ENCODE peak calls at places on chromosomes 11 and 22, in six cellular contexts. One of them, this sample, is unnamed.
A peak's percentile ranks its signal among the peaks of the same experiment; 100 is the strongest.

GRCh38 chr11:14290422-14290821 is 68.6 kb downstream of the RRAS2 start:
- DNase-seq in left ventricle myocardium inferior: no peak
- DNase-seq in mucosa of descending colon: no peak
- DNase-seq in heart right ventricle: no peak
- DNase-seq in chondrocyte: no peak
- DNase-seq in NB4: no peak
- DNase-seq in this sample: no peak

GRCh38 chr11:86578727-86579405 is 93.5 kb downstream of the ME3 start:
- DNase-seq in left ventricle myocardium inferior: no peak
- DNase-seq in mucosa of descending colon: no peak
- DNase-seq in heart right ventricle: no peak
- DNase-seq in chondrocyte: no peak
- DNase-seq in NB4: no peak
- DNase-seq in this sample: no peak

GRCh38 chr22:39453765-39454378 is 2.9 kb upstream of the MGAT3 start:
- DNase-seq in left ventricle myocardium inferior: no peak
- DNase-seq in mucosa of descending colon: no peak
- DNase-seq in heart right ventricle: no peak
- DNase-seq in chondrocyte: no peak
- DNase-seq in NB4: peak; percentile 43
- DNase-seq in this sample: no peak

GRCh38 chr11:69193151-69193550 is 37.4 kb downstream of the SMIM38 start:
- DNase-seq in left ventricle myocardium inferior: no peak
- DNase-seq in mucosa of descending colon: no peak
- DNase-seq in heart right ventricle: no peak
- DNase-seq in chondrocyte: no peak
- DNase-seq in NB4: no peak
- DNase-seq in this sample: no peak

GRCh38 chr22:26737262-26737661 is 79.9 kb downstream of the MIAT start:
- DNase-seq in left ventricle myocardium inferior: no peak
- DNase-seq in mucosa of descending colon: no peak
- DNase-seq in heart right ventricle: no peak
- DNase-seq in chondrocyte: no peak
- DNase-seq in NB4: no peak
- DNase-seq in this sample: no peak

GRCh38 chr11:19919050-19919561 is 206.5 kb downstream of the NAV2 start:
- DNase-seq in left ventricle myocardium inferior: peak; percentile 41
- DNase-seq in mucosa of descending colon: no peak
- DNase-seq in heart right ventricle: peak; percentile 53
- DNase-seq in chondrocyte: no peak
- DNase-seq in NB4: no peak
- DNase-seq in this sample: no peak

GRCh38 chr11:45031912-45032519 is 81.3 kb upstream of the TP53I11 start:
- DNase-seq in left ventricle myocardium inferior: no peak
- DNase-seq in mucosa of descending colon: no peak
- DNase-seq in heart right ventricle: no peak
- DNase-seq in chondrocyte: no peak
- DNase-seq in NB4: peak; percentile 67
- DNase-seq in this sample: peak; percentile 63

GRCh38 chr11:101770648-101771047 is 144.2 kb upstream of the CEP126 start:
- DNase-seq in left ventricle myocardium inferior: no peak
- DNase-seq in mucosa of descending colon: no peak
- DNase-seq in heart right ventricle: no peak
- DNase-seq in chondrocyte: no peak
- DNase-seq in NB4: no peak
- DNase-seq in this sample: no peak

GRCh38 chr11:76510060-76511047 is 65.5 kb downstream of the EMSY start:
- DNase-seq in left ventricle myocardium inferior: no peak
- DNase-seq in mucosa of descending colon: no peak
- DNase-seq in heart right ventricle: no peak
- DNase-seq in chondrocyte: no peak
- DNase-seq in NB4: no peak
- DNase-seq in this sample: no peak

GRCh38 chr11:82867495-82868082 is 32.6 kb downstream of the PRCP start:
- DNase-seq in left ventricle myocardium inferior: peak; percentile 24
- DNase-seq in mucosa of descending colon: peak; percentile 98
- DNase-seq in heart right ventricle: no peak
- DNase-seq in chondrocyte: no peak
- DNase-seq in NB4: peak; percentile 88
- DNase-seq in this sample: peak; percentile 65

GRCh38 chr11:133928628-133929059 is 28.1 kb downstream of the IGSF9B start:
- DNase-seq in left ventricle myocardium inferior: no peak
- DNase-seq in mucosa of descending colon: peak; percentile 27
- DNase-seq in heart right ventricle: no peak
- DNase-seq in chondrocyte: no peak
- DNase-seq in NB4: peak; percentile 88
- DNase-seq in this sample: no peak

GRCh38 chr22:42613869-42614268 is 814 bp downstream of the POLDIP3 start:
- DNase-seq in left ventricle myocardium inferior: no peak
- DNase-seq in mucosa of descending colon: no peak
- DNase-seq in heart right ventricle: no peak
- DNase-seq in chondrocyte: no peak
- DNase-seq in NB4: peak; percentile 56
- DNase-seq in this sample: peak; percentile 63

GRCh38 chr11:13784848-13785247 is 116.4 kb downstream of the FAR1 start:
- DNase-seq in left ventricle myocardium inferior: no peak
- DNase-seq in mucosa of descending colon: no peak
- DNase-seq in heart right ventricle: no peak
- DNase-seq in chondrocyte: no peak
- DNase-seq in NB4: no peak
- DNase-seq in this sample: no peak

GRCh38 chr11:68200639-68201038 is 12.5 kb downstream of the KMT5B start:
- DNase-seq in left ventricle myocardium inferior: no peak
- DNase-seq in mucosa of descending colon: no peak
- DNase-seq in heart right ventricle: no peak
- DNase-seq in chondrocyte: no peak
- DNase-seq in NB4: no peak
- DNase-seq in this sample: no peak

GRCh38 chr22:40199223-40199622 is 21.5 kb downstream of the TNRC6B start:
- DNase-seq in left ventricle myocardium inferior: no peak
- DNase-seq in mucosa of descending colon: no peak
- DNase-seq in heart right ventricle: no peak
- DNase-seq in chondrocyte: no peak
- DNase-seq in NB4: no peak
- DNase-seq in this sample: no peak

GRCh38 chr22:27820896-27821866 is 19.6 kb upstream of the MN1 start:
- DNase-seq in left ventricle myocardium inferior: no peak
- DNase-seq in mucosa of descending colon: no peak
- DNase-seq in heart right ventricle: no peak
- DNase-seq in chondrocyte: no peak
- DNase-seq in NB4: no peak
- DNase-seq in this sample: no peak

GRCh38 chr22:46295277-46295971 is 1.2 kb upstream of the GTSE1 start:
- DNase-seq in left ventricle myocardium inferior: no peak
- DNase-seq in mucosa of descending colon: no peak
- DNase-seq in heart right ventricle: no peak
- DNase-seq in chondrocyte: no peak
- DNase-seq in NB4: no peak
- DNase-seq in this sample: peak; percentile 31

GRCh38 chr22:23137468-23137867 is 4.3 kb downstream of the RSPH14 start:
- DNase-seq in left ventricle myocardium inferior: no peak
- DNase-seq in mucosa of descending colon: no peak
- DNase-seq in heart right ventricle: no peak
- DNase-seq in chondrocyte: no peak
- DNase-seq in NB4: no peak
- DNase-seq in this sample: no peak

GRCh38 chr11:93216511-93217121 is 18.8 kb upstream of the SLC36A4 start:
- DNase-seq in left ventricle myocardium inferior: no peak
- DNase-seq in mucosa of descending colon: peak; percentile 41
- DNase-seq in heart right ventricle: no peak
- DNase-seq in chondrocyte: no peak
- DNase-seq in NB4: no peak
- DNase-seq in this sample: no peak

GRCh38 chr11:67312187-67313021 is 9.1 kb downstream of the SSH3 start:
- DNase-seq in left ventricle myocardium inferior: no peak
- DNase-seq in mucosa of descending colon: peak; percentile 85
- DNase-seq in heart right ventricle: no peak
- DNase-seq in chondrocyte: peak; percentile 64
- DNase-seq in NB4: peak; percentile 82
- DNase-seq in this sample: no peak

GRCh38 chr11:107856981-107857517 is 1.5 kb downstream of the SLC35F2 start:
- DNase-seq in left ventricle myocardium inferior: no peak
- DNase-seq in mucosa of descending colon: peak; percentile 69
- DNase-seq in heart right ventricle: no peak
- DNase-seq in chondrocyte: no peak
- DNase-seq in NB4: peak; percentile 42
- DNase-seq in this sample: no peak

GRCh38 chr22:46798366-46799057 is 36.1 kb downstream of the TBC1D22A start:
- DNase-seq in left ventricle myocardium inferior: peak; percentile 70
- DNase-seq in mucosa of descending colon: peak; percentile 92
- DNase-seq in heart right ventricle: peak; percentile 77
- DNase-seq in chondrocyte: no peak
- DNase-seq in NB4: peak; percentile 83
- DNase-seq in this sample: peak; percentile 83

DNA sequence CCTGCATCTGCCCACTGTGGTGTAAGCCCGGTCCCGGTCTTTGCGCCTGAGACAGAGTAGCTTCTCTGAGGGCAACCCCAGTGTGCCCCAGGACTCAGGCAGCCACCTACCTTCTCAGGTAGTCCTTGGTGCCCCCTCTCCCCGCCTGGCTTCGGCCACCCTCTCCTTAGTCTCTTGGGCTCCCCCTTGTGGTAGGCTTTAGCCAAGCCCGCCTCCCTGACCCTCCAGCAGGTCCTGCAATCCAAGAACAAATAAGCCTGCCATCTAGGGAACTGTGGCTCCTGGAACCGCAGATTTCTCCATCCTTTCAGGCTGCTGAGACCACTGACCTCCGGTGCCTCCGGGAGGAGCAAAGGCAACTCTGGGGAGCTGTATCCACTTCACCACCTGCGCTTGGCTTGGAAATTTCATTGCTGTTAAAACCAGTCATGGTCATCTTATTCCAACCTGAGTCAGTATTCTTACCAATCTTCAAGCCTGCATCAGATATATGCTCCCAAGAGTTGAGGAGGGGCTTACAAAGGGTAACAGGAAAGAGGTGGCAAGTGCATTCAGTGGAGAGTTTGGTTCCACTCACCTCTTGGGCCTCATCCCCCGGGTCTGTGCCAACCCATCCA is 52.8 kb upstream of the TENM4 start:
- DNase-seq in left ventricle myocardium inferior: peak; percentile 59
- DNase-seq in mucosa of descending colon: peak; percentile 83
- DNase-seq in heart right ventricle: peak; percentile 64
- DNase-seq in chondrocyte: no peak
- DNase-seq in NB4: peak; percentile 64
- DNase-seq in this sample: peak; percentile 85
- TF ChIP-seq CTCF in left ventricle myocardium inferior: peak; percentile 89
- TF ChIP-seq CTCF in mucosa of descending colon: peak; percentile 73
- TF ChIP-seq CTCF in heart right ventricle: peak; percentile 73
- TF ChIP-seq CTCF in chondrocyte: peak; percentile 91
- TF ChIP-seq CTCF in NB4: peak; percentile 95
- TF ChIP-seq CTCF in this sample: peak; percentile 94

DNA sequence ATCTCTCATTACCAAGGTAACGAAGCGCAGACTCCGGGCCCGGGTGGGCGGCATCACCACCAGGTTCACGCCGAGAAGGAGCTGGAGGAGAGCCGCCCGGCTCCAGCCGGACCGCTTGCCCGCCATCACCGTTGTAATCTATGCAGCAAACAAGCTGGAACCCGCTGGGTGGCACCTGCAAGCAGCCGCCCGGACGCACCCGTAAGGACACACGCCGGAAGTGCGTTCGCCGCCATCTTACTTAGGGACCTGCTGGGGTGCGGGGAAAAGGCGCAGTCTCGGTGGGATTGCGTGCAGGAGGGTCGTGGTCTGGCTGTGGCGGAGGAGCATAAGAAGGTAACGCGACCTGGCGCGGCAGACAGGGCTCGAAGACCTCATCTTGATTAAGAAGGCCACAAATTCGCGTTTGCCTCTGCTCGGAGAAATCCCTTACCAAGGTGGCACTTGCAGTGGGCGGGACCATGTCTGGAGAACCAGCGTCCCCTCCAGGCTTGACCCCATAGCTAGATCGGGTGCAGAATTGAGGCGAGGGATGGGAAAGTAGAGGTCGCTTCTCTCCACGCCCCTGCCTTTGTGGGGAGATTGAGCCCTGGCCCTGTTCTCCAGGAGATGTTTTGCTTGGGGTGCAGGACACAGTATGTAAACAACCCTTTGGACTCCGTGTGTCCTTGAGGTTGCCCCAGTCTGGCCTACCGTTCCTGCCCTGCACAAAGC is at the start of gene ACP2:
- DNase-seq in left ventricle myocardium inferior: peak; percentile 87
- DNase-seq in mucosa of descending colon: peak; percentile 90
- DNase-seq in heart right ventricle: peak; percentile 87
- DNase-seq in chondrocyte: no peak
- DNase-seq in NB4: peak; percentile 92
- DNase-seq in this sample: peak; percentile 83
- TF ChIP-seq CTCF in left ventricle myocardium inferior: peak; percentile 36
- TF ChIP-seq CTCF in mucosa of descending colon: no peak
- TF ChIP-seq CTCF in heart right ventricle: no peak
- TF ChIP-seq CTCF in chondrocyte: peak; percentile 61
- TF ChIP-seq CTCF in NB4: peak; percentile 24
- TF ChIP-seq CTCF in this sample: peak; percentile 38

DNA sequence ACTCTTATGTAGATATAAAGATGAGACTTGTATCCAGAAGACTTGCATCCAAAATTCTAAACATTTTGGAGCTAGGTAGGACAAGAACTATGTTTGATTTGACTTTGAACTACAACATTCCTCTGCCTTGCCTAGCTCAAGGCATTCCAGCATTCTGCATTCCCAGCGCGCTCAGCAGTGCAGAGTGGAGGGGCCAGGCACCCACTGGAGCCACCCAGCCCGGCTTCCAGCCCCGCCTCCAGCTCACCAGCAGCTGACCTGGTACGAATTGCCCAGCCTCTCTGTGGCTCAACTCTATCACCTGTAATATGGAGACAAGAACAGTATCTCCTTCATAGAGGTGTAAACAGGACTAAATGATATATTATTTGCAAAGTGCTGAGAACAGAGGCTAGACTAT is 28.8 kb downstream of the PRDM10 start:
- DNase-seq in left ventricle myocardium inferior: peak; percentile 41
- DNase-seq in mucosa of descending colon: no peak
- DNase-seq in heart right ventricle: peak; percentile 38
- DNase-seq in chondrocyte: no peak
- DNase-seq in NB4: no peak
- DNase-seq in this sample: no peak
- TF ChIP-seq CTCF in left ventricle myocardium inferior: no peak
- TF ChIP-seq CTCF in mucosa of descending colon: no peak
- TF ChIP-seq CTCF in heart right ventricle: no peak
- TF ChIP-seq CTCF in chondrocyte: no peak
- TF ChIP-seq CTCF in NB4: no peak
- TF ChIP-seq CTCF in this sample: no peak

DNA sequence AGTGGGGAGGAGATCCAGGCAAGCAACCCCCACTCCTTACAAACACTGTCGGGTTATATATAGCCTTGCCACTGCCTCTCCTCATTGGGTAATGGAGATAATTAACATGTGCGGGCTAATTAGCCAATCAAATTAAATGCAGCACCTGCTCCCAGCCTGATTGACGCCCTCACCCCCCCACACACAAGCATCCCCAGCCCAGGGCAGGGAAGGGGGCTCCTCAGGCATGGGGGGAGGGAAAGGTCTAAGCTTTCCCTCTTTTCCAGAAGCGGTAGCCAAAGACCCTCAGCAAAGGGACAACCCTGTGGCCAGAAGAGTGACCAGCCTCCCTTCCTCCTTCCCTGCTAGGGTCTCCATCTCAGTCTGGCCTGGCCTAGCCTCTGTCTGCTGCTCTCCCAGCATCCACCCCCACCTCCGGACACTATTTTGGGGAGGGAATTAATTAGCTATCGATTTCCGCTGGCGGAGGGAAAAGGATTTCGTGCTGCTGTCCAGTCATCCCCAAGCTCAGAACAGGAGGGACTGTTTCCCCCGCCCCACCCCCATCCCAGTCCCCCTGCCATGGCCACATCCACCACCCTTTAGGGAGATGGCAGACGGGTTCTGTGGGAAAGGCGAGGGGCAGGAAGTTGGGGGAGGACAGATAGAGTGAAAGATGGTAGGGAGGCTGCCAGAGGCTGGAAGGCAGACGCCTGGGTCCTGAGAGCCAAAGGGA is 7.1 kb downstream of the NRXN2 start:
- DNase-seq in left ventricle myocardium inferior: no peak
- DNase-seq in mucosa of descending colon: no peak
- DNase-seq in heart right ventricle: no peak
- DNase-seq in chondrocyte: no peak
- DNase-seq in NB4: peak; percentile 87
- DNase-seq in this sample: no peak
- TF ChIP-seq CTCF in left ventricle myocardium inferior: no peak
- TF ChIP-seq CTCF in mucosa of descending colon: no peak
- TF ChIP-seq CTCF in heart right ventricle: no peak
- TF ChIP-seq CTCF in chondrocyte: no peak
- TF ChIP-seq CTCF in NB4: no peak
- TF ChIP-seq CTCF in this sample: no peak